ENCODE peak calls at places on chromosomes 7 and 10, in nine cellular contexts. W, D, A, E, K, J, Z, R and H are unnamed samples.

GRCh38 chr7:5678295-5679046 is 103.0 kb downstream of the RNF216 start:
- DNase-seq in J (no peak), R (no peak), K (peak; percentile 9), A (no peak), E (no peak), Z (no peak), W (no peak), D (no peak), H (no peak)

GRCh38 chr7:69817835-69818646 is 219.8 kb downstream of the AUTS2 start:
- DNase-seq in K (no peak), R (no peak), E (no peak), W (no peak), J (no peak), A (no peak), Z (no peak), D (no peak), H (peak; percentile 57)

GRCh38 chr10:71159892-71160291 is 52.5 kb upstream of the UNC5B start:
- DNase-seq in J (no peak), K (no peak), Z (no peak), W (no peak), A (no peak), E (no peak), D (no peak), R (no peak), H (no peak)

GRCh38 chr10:112721080-112721698 is 228.9 kb upstream of the TCF7L2 start:
- DNase-seq in E (no peak), J (peak; percentile 7), R (no peak), Z (no peak), W (no peak), D (peak; percentile 66), K (no peak), A (no peak), H (peak; percentile 16)

GRCh38 chr10:50622497-50623298 is 1.1 kb downstream of the SGMS1 start:
- DNase-seq in D (peak; percentile 18), W (no peak), A (no peak), E (no peak), R (no peak), K (no peak), Z (peak; percentile 20), J (peak; percentile 58), H (peak; percentile 42)

GRCh38 chr10:32161586-32161985 is 105.4 kb upstream of the KIF5B start:
- DNase-seq in D (no peak), Z (no peak), W (no peak), J (no peak), E (no peak), K (no peak), A (no peak), R (no peak), H (no peak)

GRCh38 chr7:152674860-152675760 is 831 bp downstream of the XRCC2 start:
- DNase-seq in J (peak; percentile 11), E (peak; percentile 88), R (no peak), Z (no peak), W (no peak), A (no peak), K (no peak), D (peak; percentile 57), H (peak; percentile 75)

GRCh38 chr7:3393862-3394261 is 92.8 kb downstream of the SDK1 start:
- DNase-seq in W (no peak), Z (no peak), R (no peak), J (no peak), E (no peak), K (no peak), A (no peak), D (no peak), H (no peak)

GRCh38 chr7:77281780-77282478 is 82.3 kb upstream of the FGL2 start:
- DNase-seq in A (no peak), J (peak; percentile 9), W (no peak), R (no peak), D (no peak), Z (no peak), E (peak; percentile 1), K (no peak), H (no peak)

GRCh38 chr7:1555813-1556540 is at the start of gene TMEM184A:
- DNase-seq in J (no peak), W (no peak), Z (peak; percentile 31), A (no peak), K (peak; percentile 23), R (peak; percentile 29), D (peak; percentile 47), E (peak; percentile 93), H (peak; percentile 61)

GRCh38 chr10:31642296-31642695 is 286.3 kb downstream of the ARHGAP12 start:
- DNase-seq in W (no peak), A (no peak), D (no peak), Z (no peak), E (no peak), J (no peak), K (no peak), R (no peak), H (no peak)

GRCh38 chr10:5450605-5451384 is 38.4 kb downstream of the NET1 start:
- DNase-seq in R (no peak), J (no peak), W (no peak), K (no peak), Z (no peak), E (no peak), A (no peak), D (no peak), H (no peak)

GRCh38 chr7:44626620-44627019 is 20.2 kb downstream of the OGDH start:
- DNase-seq in R (no peak), W (no peak), J (no peak), Z (no peak), A (no peak), K (no peak), D (no peak), E (no peak), H (no peak)

GRCh38 chr7:113279256-113279655 is 160.9 kb upstream of the SMIM30 start:
- DNase-seq in W (no peak), J (no peak), A (no peak), Z (no peak), D (no peak), K (no peak), R (no peak), E (no peak), H (no peak)

GRCh38 chr10:103232772-103233488 is 12.8 kb upstream of the RPEL1 start:
- DNase-seq in Z (no peak), K (no peak), R (no peak), D (no peak), E (no peak), W (no peak), A (no peak), J (no peak), H (no peak)

GRCh38 chr10:58063854-58064480 is 203.7 kb downstream of the IPMK start:
- DNase-seq in E (no peak), K (no peak), Z (no peak), R (no peak), J (no peak), D (no peak), A (no peak), W (no peak), H (no peak)

GRCh38 chr7:157250605-157251228 is 86.1 kb upstream of the DNAJB6 start:
- DNase-seq in Z (peak; percentile 11), W (peak; percentile 15), D (peak; percentile 79), E (peak; percentile 41), A (no peak), K (no peak), R (peak; percentile 27), J (peak; percentile 53), H (peak; percentile 66)

GRCh38 chr7:3805151-3805550 is 504.1 kb downstream of the SDK1 start:
- DNase-seq in E (no peak), J (no peak), Z (no peak), R (no peak), D (no peak), A (no peak), K (no peak), W (no peak), H (no peak)

GRCh38 chr7:156115582-156115981 is 303.3 kb upstream of the SHH start:
- DNase-seq in E (no peak), D (no peak), K (no peak), J (no peak), Z (no peak), W (no peak), A (no peak), R (no peak), H (no peak)